ENCODE peak calls at places on chromosomes 13 and 19, in seven cellular contexts. L is brain microvascular endothelial cell, Q is AG10803, U is HFFc6, Z is AG09309, G is progenitor cell of endocrine pancreas, V is tibial artery. W is an unnamed sample.

GRCh38 chr19:16627194-16627927 is 643 bp downstream of the MED26 start:
- DNase-seq in L (no peak), Q (peak), U (no peak), Z (no peak), G (no peak), V (peak), W (no peak)

GRCh38 chr13:104011505-104012270 is 945.5 kb upstream of the SLC10A2 start:
- DNase-seq in L (no peak), Q (no peak), U (no peak), Z (no peak), G (no peak), V (no peak), W (no peak)

GRCh38 chr19:6220385-6221191 is 59.2 kb downstream of the MLLT1 start:
- DNase-seq in L (no peak), Q (peak), U (peak), Z (no peak), G (no peak), V (peak), W (no peak)

GRCh38 chr19:3670258-3670795 is 29.9 kb downstream of the PIP5K1C start:
- DNase-seq in L (peak), Q (peak), U (peak), Z (peak), G (no peak), V (peak), W (peak)

GRCh38 chr13:97976551-97977375 is 23.3 kb downstream of the IPO5 start:
- DNase-seq in L (no peak), Q (no peak), U (no peak), Z (no peak), G (peak), V (no peak), W (no peak)

GRCh38 chr19:12943437-12944044 is 2.1 kb upstream of the RAD23A start:
- DNase-seq in L (no peak), Q (no peak), U (no peak), Z (no peak), G (no peak), V (no peak), W (no peak)

GRCh38 chr13:78192721-78193120 is 274.1 kb upstream of the EDNRB start:
- DNase-seq in L (no peak), Q (peak), U (peak), Z (no peak), G (no peak), V (no peak), W (no peak)

GRCh38 chr19:41537789-41538188 is 38.2 kb upstream of the CEACAM21 start:
- DNase-seq in L (peak), Q (peak), U (peak), Z (no peak), G (no peak), V (no peak), W (no peak)

GRCh38 chr13:110680852-110681251 is 25.1 kb downstream of the CARS2 start:
- DNase-seq in L (no peak), Q (no peak), U (peak), Z (no peak), G (no peak), V (no peak), W (no peak)

GRCh38 chr19:35563207-35563829 is at the start of gene ATP4A:
- DNase-seq in L (no peak), Q (no peak), U (no peak), Z (no peak), G (no peak), V (no peak), W (no peak)

GRCh38 chr13:64332048-64332447 is 2898.1 kb downstream of the PCDH9 start:
- DNase-seq in L (no peak), Q (no peak), U (no peak), Z (no peak), G (no peak), V (no peak), W (no peak)

GRCh38 chr13:110123041-110123809 is 183.7 kb downstream of the COL4A1 start:
- DNase-seq in L (no peak), Q (no peak), U (no peak), Z (no peak), G (no peak), V (no peak), W (no peak)

GRCh38 chr13:50215389-50215788 is 200.1 kb downstream of the KCNRG start:
- DNase-seq in L (no peak), Q (peak), U (no peak), Z (no peak), G (no peak), V (no peak), W (no peak)

GRCh38 chr13:50209646-50210045 is 194.4 kb downstream of the KCNRG start:
- DNase-seq in L (no peak), Q (no peak), U (no peak), Z (no peak), G (no peak), V (no peak), W (no peak)

GRCh38 chr13:50213526-50213925 is 198.3 kb downstream of the KCNRG start:
- DNase-seq in L (no peak), Q (no peak), U (no peak), Z (no peak), G (no peak), V (no peak), W (no peak)

GRCh38 chr13:50219743-50220142 is 204.5 kb downstream of the KCNRG start:
- DNase-seq in L (no peak), Q (no peak), U (no peak), Z (no peak), G (no peak), V (no peak), W (no peak)

DNA sequence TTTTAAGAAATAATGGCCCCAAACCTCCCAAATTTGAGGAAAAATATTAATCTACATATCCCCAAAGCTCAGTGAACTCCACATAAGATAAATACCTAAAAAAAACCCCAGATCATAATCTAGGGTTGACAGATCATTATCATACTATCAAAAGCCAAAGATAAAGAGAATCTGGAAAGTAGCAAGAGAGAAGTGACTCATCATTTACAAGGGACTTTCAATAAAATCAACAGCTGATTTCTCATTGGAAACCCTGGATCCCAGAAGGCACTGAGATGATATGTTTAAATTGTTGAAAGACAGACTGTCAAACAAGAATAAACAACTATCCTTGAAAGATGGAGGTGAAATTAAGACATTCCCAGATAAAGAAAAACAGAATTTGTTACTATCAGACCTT is 199.3 kb downstream of the KCNRG start:
- DNase-seq in L (no peak), Q (no peak), U (no peak), Z (no peak), G (no peak), V (no peak), W (no peak)
- TF ChIP-seq CTCF in L (no peak), Q (no peak), U (no peak), Z (no peak), G (no peak), V (no peak), W (no peak)

DNA sequence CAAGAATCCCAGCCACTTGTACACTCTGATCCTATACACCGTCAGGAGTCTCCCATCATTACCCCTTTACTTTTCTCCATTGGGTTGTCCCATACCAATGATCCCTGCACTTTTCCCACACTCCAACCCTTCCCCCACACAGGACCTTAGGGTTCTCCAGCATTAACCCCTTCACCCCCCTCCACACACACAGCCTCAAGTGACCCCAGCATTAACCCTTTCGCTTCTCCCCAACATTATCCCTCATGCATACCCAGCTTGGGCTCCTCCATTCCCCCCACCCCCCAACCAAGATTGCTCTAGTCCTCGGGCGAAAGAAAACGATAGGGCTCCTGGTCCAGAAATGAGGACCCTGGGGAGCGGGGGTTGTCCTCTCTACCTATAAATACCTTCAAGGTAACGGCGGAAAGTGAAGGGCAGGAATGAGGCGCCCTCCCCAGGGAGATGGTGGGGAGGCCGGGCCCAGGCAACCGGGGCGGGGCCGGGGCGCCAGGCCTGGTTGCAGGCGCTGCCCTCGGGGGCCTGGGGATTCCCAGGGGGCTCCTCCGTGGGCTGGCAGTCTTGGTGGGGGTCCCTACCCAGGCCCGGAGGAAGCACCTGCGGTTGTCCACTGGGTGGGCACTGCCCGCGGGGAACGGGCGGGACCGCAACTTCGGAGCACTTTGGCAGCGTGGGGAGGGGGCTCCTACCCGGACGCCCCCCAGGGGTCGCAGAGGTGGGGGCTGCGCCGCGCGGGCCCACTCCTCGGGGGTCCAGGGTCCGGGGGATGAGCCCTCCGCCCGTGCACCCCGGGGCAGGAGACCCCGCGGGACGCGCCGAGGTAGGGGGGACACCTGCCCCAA is 757 bp downstream of the WIZ start:
- DNase-seq in L (no peak), Q (no peak), U (no peak), Z (no peak), G (no peak), V (peak), W (no peak)
- TF ChIP-seq CTCF in L (no peak), Q (no peak), U (peak), Z (no peak), G (no peak), V (no peak), W (no peak)

GRCh38 chr13:99074693-99075092 is 96.8 kb upstream of the DOCK9 start:
- DNase-seq in L (no peak), Q (no peak), U (no peak), Z (no peak), G (no peak), V (no peak), W (no peak)
- TF ChIP-seq CTCF in L (no peak), Q (no peak), U (no peak), Z (no peak), G (no peak), V (no peak), W (no peak)

GRCh38 chr19:2478324-2478755 is 2.4 kb downstream of the GADD45B start:
- DNase-seq in L (no peak), Q (peak), U (peak), Z (no peak), G (no peak), V (peak), W (peak)
- TF ChIP-seq CTCF in L (peak), Q (peak), U (peak), Z (peak), G (peak), V (peak), W (no peak)

GRCh38 chr13:31367410-31367809 is 167.6 kb downstream of the B3GLCT start:
- DNase-seq in L (no peak), Q (no peak), U (no peak), Z (no peak), G (no peak), V (no peak), W (no peak)

GRCh38 chr13:31365630-31366029 is 165.9 kb downstream of the B3GLCT start:
- DNase-seq in L (no peak), Q (no peak), U (no peak), Z (no peak), G (no peak), V (no peak), W (no peak)

GRCh38 chr13:31361673-31362072 is 161.9 kb downstream of the B3GLCT start:
- DNase-seq in L (no peak), Q (no peak), U (no peak), Z (no peak), G (no peak), V (no peak), W (no peak)
- TF ChIP-seq CTCF in L (no peak), Q (no peak), U (no peak), Z (no peak), G (no peak), V (no peak), W (no peak)